ENCODE peak calls at places on chromosome 22, in four cellular contexts. Z, N, P and C are unnamed samples.

GRCh38 chr22:46105494-46106278 is 44.6 kb upstream of the PPARA start:
- DNase-seq in N (no peak), Z (no peak), P (no peak), C (no peak)

GRCh38 chr22:49255154-49255553 is 572.5 kb downstream of the BRD1 start:
- DNase-seq in Z (no peak), P (no peak), N (peak; percentile 8), C (no peak)

GRCh38 chr22:40294696-40295095 is 51.6 kb upstream of the ADSL start:
- DNase-seq in N (no peak), Z (no peak), P (no peak), C (peak; percentile 4)

GRCh38 chr22:16955678-16956210 is 52.3 kb downstream of the GAB4 start:
- DNase-seq in P (no peak), Z (no peak), N (no peak), C (no peak)

GRCh38 chr22:17922925-17923898 is 101.1 kb downstream of the MICAL3 start:
- DNase-seq in Z (no peak), N (no peak), P (peak; percentile 19), C (no peak)

GRCh38 chr22:22896601-22897000 is 9.0 kb downstream of the IGLL5 start:
- DNase-seq in P (no peak), N (no peak), Z (no peak), C (no peak)

GRCh38 chr22:32337015-32337414 is 20.7 kb upstream of the RFPL3 start:
- DNase-seq in N (no peak), P (no peak), Z (no peak), C (no peak)

GRCh38 chr22:35598396-35598710 is 18.8 kb downstream of the MB start:
- DNase-seq in N (no peak), P (no peak), Z (no peak), C (no peak)

GRCh38 chr22:23361676-23362075 is 181.4 kb downstream of the BCR start:
- DNase-seq in N (no peak), Z (no peak), P (no peak), C (no peak)

GRCh38 chr22:36662981-36663380 is 40.6 kb downstream of the CACNG2 start:
- DNase-seq in P (no peak), Z (no peak), N (no peak), C (no peak)
- H3K27ac ChIP-seq in P (no peak overlapping the region), Z (no peak overlapping the region), N (no peak overlapping the region), C (no peak overlapping the region)

DNA sequence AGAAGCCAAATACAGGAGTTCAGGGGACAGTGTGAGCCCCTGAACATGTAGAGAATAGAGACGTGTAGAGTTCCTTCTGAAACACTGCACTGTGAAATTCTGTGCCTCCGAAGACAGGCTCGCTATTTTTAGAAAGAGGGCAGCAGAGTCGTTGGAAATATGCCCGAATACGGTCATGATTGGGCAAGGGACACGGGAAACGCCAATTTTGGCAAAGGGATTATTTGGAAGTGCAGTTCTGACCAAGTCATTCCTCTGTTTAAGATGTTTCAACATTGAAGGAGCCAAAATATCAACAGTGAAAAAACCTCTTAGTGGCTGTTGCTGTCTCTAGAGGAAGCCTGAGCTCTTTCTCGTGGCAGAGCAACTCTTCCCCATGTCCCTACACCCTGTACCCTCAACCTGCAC is 9.5 kb upstream of the CBX6 start:
- DNase-seq in N (no peak), Z (no peak), P (no peak), C (no peak)
- H3K27ac ChIP-seq in N (no peak overlapping the region), Z (no peak overlapping the region), P (peak overlapping the region; percentile 66), C (no peak overlapping the region)

DNA sequence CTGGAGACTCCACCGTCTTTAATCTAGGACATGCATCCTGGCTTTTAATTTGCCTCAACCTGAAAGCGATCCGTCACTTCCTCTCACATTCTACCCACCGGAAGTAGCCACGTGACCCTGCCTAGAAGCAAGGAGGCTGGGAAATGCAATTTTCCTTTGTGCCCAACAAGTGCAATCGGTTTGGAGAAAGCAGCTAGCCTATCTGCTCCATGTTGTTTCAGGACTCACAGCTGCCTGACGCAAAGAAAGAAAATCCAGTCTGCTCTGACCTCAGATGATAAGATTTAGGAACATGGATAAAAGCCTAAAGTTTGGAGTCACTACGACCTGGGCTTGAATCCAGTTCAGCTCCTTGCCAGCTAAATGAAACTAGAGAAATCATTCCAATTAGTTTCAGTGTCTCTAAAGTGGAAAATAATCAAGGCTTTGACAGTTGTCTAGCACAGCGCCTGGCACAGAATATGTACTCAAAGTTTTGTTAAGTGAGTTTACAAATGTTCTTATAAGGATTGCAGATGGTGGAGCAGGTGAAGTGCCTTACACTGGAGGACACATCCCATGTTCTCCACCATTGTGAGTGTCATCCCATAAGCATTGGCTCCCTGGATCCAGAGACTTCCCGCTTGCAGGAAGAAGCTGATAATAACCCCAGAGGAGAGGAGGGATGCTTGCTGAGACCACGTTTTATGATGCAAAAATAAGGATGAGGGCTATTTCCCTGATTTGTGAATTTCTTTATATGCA is 553.7 kb downstream of the MN1 start:
- DNase-seq in N (no peak), Z (no peak), P (no peak), C (no peak)
- H3K27ac ChIP-seq in N (no peak overlapping the region), Z (no peak overlapping the region), P (no peak overlapping the region), C (no peak overlapping the region)

GRCh38 chr22:20553947-20554741 is 46.7 kb downstream of the MED15 start:
- DNase-seq in Z (no peak), N (no peak), P (no peak), C (no peak)
- H3K27ac ChIP-seq in Z (no peak overlapping the region), N (no peak overlapping the region), P (peak overlapping the region; percentile 98), C (no peak overlapping the region)

DNA sequence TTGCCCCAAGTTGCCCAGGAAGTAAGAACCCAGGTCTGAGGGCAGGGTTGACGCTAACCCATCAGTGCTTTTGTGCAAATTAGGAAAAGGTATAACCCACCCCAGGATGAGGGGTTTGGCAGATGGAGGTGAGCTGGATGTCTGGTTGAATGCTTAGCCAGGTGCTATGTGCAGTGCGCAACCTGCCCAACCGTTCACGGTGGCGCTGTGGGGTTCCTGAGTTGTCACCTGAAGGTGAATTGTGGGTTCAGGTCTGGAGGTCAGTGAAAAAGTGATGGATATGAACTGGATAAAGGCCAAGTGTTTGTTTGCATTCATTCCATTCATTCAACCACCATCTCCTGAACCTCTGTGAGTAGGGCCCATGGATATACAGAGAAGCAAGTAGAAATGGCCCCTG is 14.3 kb upstream of the LGALS2 start:
- DNase-seq in Z (no peak), P (no peak), N (no peak), C (no peak)
- H3K27ac ChIP-seq in Z (no peak overlapping the region), P (no peak overlapping the region), N (no peak overlapping the region), C (no peak overlapping the region)

DNA sequence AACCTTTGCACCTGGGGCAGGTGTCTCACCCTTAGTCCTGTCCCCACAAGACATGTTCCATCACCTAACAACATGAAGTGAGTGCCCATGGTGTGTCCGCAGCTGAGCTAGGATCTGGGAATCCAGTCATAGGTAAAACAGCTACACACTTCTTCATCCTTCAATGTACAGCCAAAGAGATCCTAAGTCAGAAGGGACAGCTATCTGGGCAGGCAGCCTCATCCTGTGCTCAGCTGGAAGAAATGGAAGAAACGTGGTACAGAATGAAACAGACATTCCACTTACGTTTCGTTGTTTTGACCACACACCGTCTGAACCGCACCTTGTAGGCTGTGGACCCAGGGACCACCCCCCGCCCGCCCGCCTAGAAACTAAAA is 30.8 kb downstream of the PDGFB start:
- DNase-seq in N (no peak), Z (no peak), P (no peak), C (no peak)
- H3K27ac ChIP-seq in N (peak overlapping the region; percentile 94), Z (no peak overlapping the region), P (no peak overlapping the region), C (no peak overlapping the region)

GRCh38 chr22:21029486-21030025 is 2.8 kb downstream of the SLC7A4 start:
- DNase-seq in Z (no peak), P (no peak), N (peak; percentile 24), C (no peak)

GRCh38 chr22:21032037-21032842 is at the start of gene SLC7A4:
- DNase-seq in N (no peak), Z (no peak), P (peak; percentile 58), C (peak; percentile 34)

GRCh38 chr22:21031545-21032036 is 770 bp downstream of the SLC7A4 start:
- DNase-seq in Z (no peak), N (no peak), P (no peak), C (no peak)

GRCh38 chr22:21030032-21030431 is 2.3 kb downstream of the SLC7A4 start:
- DNase-seq in N (no peak), P (no peak), Z (no peak), C (no peak)

DNA sequence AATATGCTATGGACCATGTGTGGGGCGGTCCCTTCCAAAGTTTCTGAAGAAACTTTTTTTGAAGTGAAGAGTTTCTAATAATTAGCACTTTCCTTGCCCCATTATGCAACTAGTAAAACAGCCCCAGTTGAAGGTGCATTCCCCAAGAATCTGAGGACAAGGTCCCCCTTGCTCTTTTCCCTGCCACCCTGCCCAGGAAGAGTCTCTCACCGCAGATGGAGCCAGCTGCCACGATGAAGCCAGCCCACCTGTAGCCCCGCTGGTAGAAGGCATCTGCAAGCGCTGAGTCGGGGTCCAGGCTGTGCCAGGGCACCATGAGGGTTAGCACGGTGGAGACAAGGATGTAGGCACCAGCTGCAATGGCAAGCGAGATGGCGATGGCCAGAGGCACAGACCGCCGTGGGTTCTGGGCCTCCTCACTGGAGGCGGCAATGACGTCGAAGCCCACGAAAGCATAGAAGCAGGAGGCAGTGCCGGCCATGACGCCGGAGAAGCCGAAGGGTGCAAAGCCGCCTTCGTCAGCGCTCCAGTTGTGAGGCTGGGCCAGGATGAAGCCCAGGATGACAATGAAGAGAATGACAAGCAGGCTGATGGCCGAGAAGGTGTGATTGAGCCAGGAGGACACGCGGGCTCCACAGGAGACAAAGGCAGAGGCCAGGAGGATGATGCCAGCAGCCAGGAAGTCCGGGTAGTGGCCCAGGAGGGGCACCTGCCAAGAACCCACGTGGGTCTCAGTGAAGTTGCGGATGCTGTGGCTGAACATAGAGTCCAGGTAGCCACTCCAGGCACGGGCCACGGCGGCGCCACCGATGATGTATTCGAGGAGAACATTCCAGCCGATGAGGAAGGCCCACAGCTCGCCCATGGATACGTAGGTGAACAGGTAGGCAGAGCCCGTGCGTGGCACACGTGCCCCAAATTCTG is 1.5 kb downstream of the SLC7A4 start:
- DNase-seq in N (no peak), Z (no peak), P (no peak), C (no peak)
- H3K27ac ChIP-seq in N (no peak overlapping the region), Z (no peak overlapping the region), P (no peak overlapping the region), C (no peak overlapping the region)